ENCODE peak calls at places on chromosomes 4 and X, in four cellular contexts. D is fibroblast of mammary gland, K is right lobe of liver, M is choroid plexus epithelial cell. Q is an unnamed sample.

GRCh38 chrX:134470013-134470412 is 10.0 kb downstream of the HPRT1 start:
- DNase-seq in K (no peak), M (no peak), D (no peak), Q (no peak)

GRCh38 chrX:41734530-41734929 is 10.5 kb downstream of the GPR82 start:
- DNase-seq in D (peak), M (peak), K (no peak), Q (peak)

GRCh38 chrX:131783555-131784338 is 239.4 kb upstream of the STK26 start:
- DNase-seq in K (no peak), D (peak), M (no peak), Q (no peak)

GRCh38 chrX:16319929-16320328 is 152.6 kb downstream of the MAGEB17 start:
- DNase-seq in K (no peak), M (peak), D (peak), Q (no peak)

GRCh38 chrX:134551365-134552095 is 91.6 kb downstream of the HPRT1 start:
- DNase-seq in K (no peak), M (peak), D (peak), Q (peak)

GRCh38 chr4:105196523-105197145 is 50.0 kb downstream of the TET2 start:
- DNase-seq in M (peak), K (no peak), D (peak), Q (no peak)

GRCh38 chr4:179664628-179665027 is 2222.4 kb upstream of the AGA start:
- DNase-seq in M (no peak), K (no peak), D (no peak), Q (no peak)

GRCh38 chrX:9464435-9465371 is at the start of gene TBL1X:
- DNase-seq in M (peak), D (peak), K (peak), Q (peak)

GRCh38 chrX:136623400-136623799 is 24.6 kb upstream of the CD40LG start:
- DNase-seq in K (no peak), M (no peak), D (no peak), Q (no peak)

GRCh38 chrX:54066841-54067240 is 22.6 kb upstream of the PHF8 start:
- DNase-seq in M (peak), K (no peak), D (peak), Q (peak)

GRCh38 chr4:75834772-75835154 is 67.5 kb downstream of the PPEF2 start:
- DNase-seq in K (no peak), M (no peak), D (peak), Q (no peak)

GRCh38 chr4:100736651-100737450 is 219.0 kb upstream of the EMCN start:
- DNase-seq in K (no peak), D (peak), M (peak), Q (peak)

GRCh38 chr4:181970356-181970755 is 272.8 kb upstream of the TENM3 start:
- DNase-seq in M (peak), K (no peak), D (no peak), Q (no peak)

GRCh38 chr4:1347410-1347864 is 429 bp downstream of the UVSSA start:
- DNase-seq in D (peak), M (peak), K (peak), Q (peak)

GRCh38 chrX:103212749-103213457 is 2.0 kb upstream of the BEX4 start:
- DNase-seq in D (no peak), M (no peak), K (no peak), Q (no peak)

GRCh38 chrX:153439977-153440376 is 5.9 kb downstream of the TREX2 start:
- DNase-seq in M (no peak), K (no peak), D (no peak), Q (no peak)

GRCh38 chr4:174461438-174462106 is 60.7 kb downstream of the HPGD start:
- DNase-seq in M (peak), K (no peak), D (peak), Q (no peak)

GRCh38 chrX:21503593-21503992 is 129.4 kb downstream of the CNKSR2 start:
- DNase-seq in D (no peak), K (no peak), M (no peak), Q (no peak)

GRCh38 chr4:71189471-71189870 is 149.3 kb upstream of the SLC4A4 start:
- DNase-seq in M (peak), D (no peak), K (no peak), Q (peak)
- TF ChIP-seq CTCF in M (peak), D (no peak), K (no peak), Q (peak)

DNA sequence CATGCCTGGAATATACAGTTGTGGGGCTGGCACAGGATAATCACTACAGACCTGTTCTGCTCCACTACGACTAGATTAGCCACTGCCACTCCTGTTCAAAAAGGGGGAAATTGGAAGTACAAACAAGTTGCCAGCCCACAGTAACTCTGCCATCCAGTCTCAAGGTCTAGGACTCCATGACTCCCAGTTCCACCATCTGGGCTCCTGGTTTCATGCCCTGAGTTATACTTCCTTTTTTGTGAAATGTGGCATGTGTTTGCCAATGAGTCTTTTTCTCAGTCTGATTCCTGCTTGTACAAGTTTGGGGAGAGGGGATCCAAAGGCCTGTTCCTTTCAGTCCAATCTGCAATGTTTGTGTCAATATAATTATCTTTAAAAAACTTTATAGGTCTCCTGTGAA is 1.0 kb upstream of the BLOC1S4 start:
- DNase-seq in K (no peak), D (no peak), M (no peak), Q (no peak)
- H3K4me3 ChIP-seq in K (no peak), D (no peak), M (no peak), Q (no peak)

GRCh38 chrX:57915680-57916079 is 5.4 kb upstream of the ZXDA start:
- DNase-seq in K (no peak), M (no peak), D (no peak), Q (no peak)

GRCh38 chrX:57918750-57919436 is 8.6 kb upstream of the ZXDA start:
- DNase-seq in K (no peak), D (peak), M (peak), Q (peak)
- TF ChIP-seq CTCF in K (peak), D (peak), M (peak), Q (peak)

DNA sequence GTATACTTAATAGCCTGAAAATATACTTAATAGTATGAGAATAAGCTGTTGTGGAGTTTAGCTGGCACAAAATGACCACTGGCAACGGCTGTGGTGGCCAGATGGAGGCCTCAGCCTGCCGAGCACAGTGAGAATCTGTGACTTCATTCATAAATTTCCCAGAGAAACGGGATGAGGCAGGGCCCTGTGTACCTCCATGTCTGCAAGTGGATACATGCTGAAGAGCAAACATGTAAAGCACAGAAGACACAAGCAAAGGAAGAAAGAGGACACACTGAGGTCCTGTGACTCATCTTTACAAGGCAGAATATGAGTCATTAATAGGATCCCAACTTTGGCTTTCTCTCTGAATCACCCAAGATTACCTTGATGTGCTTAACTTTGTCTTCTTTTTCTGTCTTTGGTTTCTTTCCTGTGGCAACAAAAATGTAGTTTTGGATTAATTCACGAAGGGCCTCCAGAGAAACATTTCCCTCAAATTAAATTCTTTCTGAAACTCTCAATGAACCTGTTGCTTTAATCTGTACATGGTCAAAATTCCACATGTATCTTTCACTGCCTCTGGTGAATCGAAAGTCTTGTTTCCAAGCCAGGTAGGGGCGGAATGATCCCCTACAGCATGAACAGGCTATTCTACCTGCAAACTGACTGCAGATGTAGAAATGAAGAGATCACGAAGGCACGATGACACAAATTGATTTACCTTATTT is 56.4 kb downstream of the IRF2 start:
- DNase-seq in M (peak), K (no peak), D (peak), Q (peak)
- H3K4me3 ChIP-seq in M (no peak), K (no peak), D (no peak), Q (no peak)

GRCh38 chr4:189802884-189803283 is 137.8 kb upstream of the FRG1 start:
- DNase-seq in D (no peak), M (no peak), K (no peak), Q (no peak)
- TF ChIP-seq CTCF in D (no peak), M (no peak), K (no peak), Q (no peak)

GRCh38 chr4:41430796-41431195 is 107.2 kb upstream of the LIMCH1 start:
- DNase-seq in K (no peak), D (no peak), M (no peak), Q (peak)

GRCh38 chr4:41435509-41435908 is 102.4 kb upstream of the LIMCH1 start:
- DNase-seq in M (no peak), K (no peak), D (no peak), Q (no peak)

GRCh38 chr4:41432219-41432618 is 105.7 kb upstream of the LIMCH1 start:
- DNase-seq in D (no peak), M (no peak), K (no peak), Q (no peak)

GRCh38 chr4:41432889-41433288 is 105.1 kb upstream of the LIMCH1 start:
- DNase-seq in M (peak), D (peak), K (no peak), Q (peak)

GRCh38 chr4:41433361-41433760 is 104.6 kb upstream of the LIMCH1 start:
- DNase-seq in K (no peak), D (no peak), M (no peak), Q (no peak)
- H3K4me3 ChIP-seq in K (no peak), D (no peak), M (no peak), Q (no peak)